ENCODE peak calls at places on chromosome 11, in nine cellular contexts. B is left cardiac atrium; E is stromal cell of bone marrow; G is AG08396; S is heart left ventricle; P is progenitor cell of endocrine pancreas; C is NCI-H524; K is Right ventricle myocardium superior; A is activated CD4-positive, alpha-beta T cell treated with anti-CD3 and anti-CD28 coated beads, Interleukin-2, amount 50 U/mL, for 48 hours. W is an unnamed sample.

GRCh38 chr11:122731500-122731913 is 76.0 kb downstream of the UBASH3B start:
- DNase-seq in B (no peak), E (peak), G (no peak), S (no peak), P (no peak), C (no peak), K (no peak), A (no peak), W (no peak)

GRCh38 chr11:107898270-107898669 is 30.0 kb upstream of the RAB39A start:
- DNase-seq in B (no peak), E (peak), G (peak), S (no peak), P (no peak), C (peak), K (no peak), A (no peak), W (no peak)

GRCh38 chr11:125167292-125167953 is 2.9 kb downstream of the PKNOX2 start:
- DNase-seq in B (peak), E (no peak), G (no peak), S (peak), P (peak), C (no peak), K (peak), A (no peak), W (no peak)

GRCh38 chr11:88421530-88421929 is 84.0 kb upstream of the CTSC start:
- DNase-seq in B (no peak), E (no peak), G (no peak), S (no peak), P (no peak), C (no peak), K (no peak), A (peak), W (no peak)

GRCh38 chr11:129348813-129349212 is 26.8 kb upstream of the BARX2 start:
- DNase-seq in B (no peak), E (no peak), G (no peak), S (no peak), P (no peak), C (no peak), K (no peak), A (no peak), W (no peak)

GRCh38 chr11:120057028-120057330 is 80.9 kb downstream of the TRIM29 start:
- DNase-seq in B (no peak), E (no peak), G (no peak), S (no peak), P (no peak), C (no peak), K (no peak), A (no peak), W (no peak)

GRCh38 chr11:8366316-8366715 is 102.6 kb upstream of the LMO1 start:
- DNase-seq in B (no peak), E (no peak), G (no peak), S (no peak), P (no peak), C (no peak), K (no peak), A (no peak), W (no peak)

GRCh38 chr11:115364892-115365291 is 139.3 kb downstream of the CADM1 start:
- DNase-seq in B (no peak), E (no peak), G (no peak), S (no peak), P (no peak), C (no peak), K (no peak), A (no peak), W (no peak)

GRCh38 chr11:86341382-86341781 is 33.3 kb upstream of the CCDC81 start:
- DNase-seq in B (no peak), E (no peak), G (no peak), S (no peak), P (no peak), C (no peak), K (no peak), A (no peak), W (no peak)

GRCh38 chr11:48018561-48019229 is 38.3 kb downstream of the PTPRJ start:
- DNase-seq in B (no peak), E (no peak), G (no peak), S (no peak), P (no peak), C (no peak), K (no peak), A (peak), W (no peak)

GRCh38 chr11:127492025-127492424 is 491.5 kb upstream of the KIRREL3 start:
- DNase-seq in B (no peak), E (no peak), G (no peak), S (no peak), P (no peak), C (no peak), K (no peak), A (no peak), W (no peak)

GRCh38 chr11:34837246-34837856 is 78.8 kb downstream of the APIP start:
- DNase-seq in B (no peak), E (no peak), G (no peak), S (no peak), P (no peak), C (no peak), K (no peak), A (no peak), W (no peak)

GRCh38 chr11:34299962-34300350 is 57.9 kb downstream of the ABTB2 start:
- DNase-seq in B (no peak), E (no peak), G (no peak), S (no peak), P (no peak), C (no peak), K (no peak), A (no peak), W (no peak)

GRCh38 chr11:6650980-6651379 is 4.6 kb downstream of the DCHS1 start:
- DNase-seq in B (no peak), E (no peak), G (no peak), S (no peak), P (no peak), C (no peak), K (no peak), A (no peak), W (no peak)

GRCh38 chr11:86582898-86583297 is 89.5 kb downstream of the ME3 start:
- DNase-seq in B (no peak), E (no peak), G (no peak), S (no peak), P (no peak), C (no peak), K (no peak), A (no peak), W (no peak)

GRCh38 chr11:1889527-1889930 is 2.2 kb downstream of the PRR33 start:
- DNase-seq in B (no peak), E (no peak), G (no peak), S (no peak), P (no peak), C (no peak), K (no peak), A (no peak), W (peak)

GRCh38 chr11:59069082-59069481 is 17.0 kb upstream of the GLYATL1B start:
- DNase-seq in B (no peak), E (no peak), G (no peak), S (no peak), P (no peak), C (no peak), K (no peak), A (no peak), W (no peak)

GRCh38 chr11:117180020-117180419 is 1.5 kb downstream of the SIDT2 start:
- DNase-seq in B (peak), E (no peak), G (peak), S (no peak), P (no peak), C (no peak), K (no peak), A (no peak), W (no peak)

GRCh38 chr11:83122766-83123165 is 34.2 kb upstream of the PCF11 start:
- DNase-seq in B (no peak), E (no peak), G (no peak), S (no peak), P (no peak), C (no peak), K (no peak), A (no peak), W (no peak)

GRCh38 chr11:86719781-86720463 is 47.5 kb upstream of the ME3 start:
- DNase-seq in B (no peak), E (no peak), G (peak), S (no peak), P (no peak), C (no peak), K (no peak), A (no peak), W (no peak)

GRCh38 chr11:46322759-46323158 is 24.5 kb upstream of the DGKZ start:
- DNase-seq in B (no peak), E (no peak), G (no peak), S (no peak), P (no peak), C (no peak), K (no peak), A (no peak), W (no peak)

GRCh38 chr11:85626496-85626895 is 648 bp downstream of the DLG2 start:
- DNase-seq in B (no peak), E (no peak), G (no peak), S (no peak), P (no peak), C (peak), K (no peak), A (peak), W (no peak)